ENCODE peak calls at places on chromosomes 7 and 10, in eight cellular contexts. D is Panc1, O is H1, H is HepG2, L is sigmoid colon, Z is endothelial cell of umbilical vein, Y is spleen, U is upper lobe of left lung. B is an unnamed sample. For H3K27me3, the result is how much of the 10 kb centered on the place peaks cover.

GRCh38 chr7:98022531-98022930 is 32.5 kb upstream of the OCM2 start:
- DNase-seq in D (no peak), O (no peak), H (no peak), L (no peak), Z (no peak), Y (no peak), U (no peak), B (no peak)

GRCh38 chr10:71472912-71473311 is 76.2 kb downstream of the CDH23 start:
- DNase-seq in D (no peak), O (no peak), H (no peak), L (no peak), Z (no peak), Y (peak), U (no peak), B (no peak)

GRCh38 chr7:131521651-131522163 is 34.7 kb downstream of the PODXL start:
- DNase-seq in D (no peak), O (no peak), H (no peak), L (peak), Z (peak), Y (peak), U (no peak), B (peak)

GRCh38 chr10:89793649-89794254 is 92.4 kb downstream of the KIF20B start:
- DNase-seq in D (peak), O (no peak), H (peak), L (no peak), Z (peak), Y (no peak), U (no peak), B (peak)

GRCh38 chr10:71812016-71812912 is 38.8 kb downstream of the PSAP start:
- DNase-seq in D (no peak), O (peak), H (peak), L (peak), Z (peak), Y (peak), U (peak), B (peak)

GRCh38 chr7:46900312-46901263 is 681.3 kb downstream of the TNS3 start:
- DNase-seq in D (no peak), O (no peak), H (no peak), L (no peak), Z (no peak), Y (no peak), U (no peak), B (no peak)

GRCh38 chr7:5450549-5451327 is 27.1 kb upstream of the TNRC18 start:
- DNase-seq in D (no peak), O (peak), H (peak), L (peak), Z (peak), Y (peak), U (peak), B (peak)

GRCh38 chr7:79820387-79820786 is 314.2 kb upstream of the GNAI1 start:
- DNase-seq in D (no peak), O (no peak), H (no peak), L (peak), Z (peak), Y (no peak), U (peak), B (peak)

GRCh38 chr7:131538791-131539179 is 17.6 kb downstream of the PODXL start:
- DNase-seq in D (no peak), O (no peak), H (no peak), L (peak), Z (peak), Y (peak), U (no peak), B (no peak)

GRCh38 chr10:110137142-110137545 is 70.3 kb upstream of the MXI1 start:
- DNase-seq in D (peak), O (no peak), H (peak), L (no peak), Z (peak), Y (no peak), U (no peak), B (peak)

GRCh38 chr7:137695942-137696341 is 150.8 kb downstream of the DGKI start:
- DNase-seq in D (no peak), O (no peak), H (peak), L (no peak), Z (peak), Y (no peak), U (no peak), B (no peak)

GRCh38 chr7:137694405-137694804 is 152.4 kb downstream of the DGKI start:
- DNase-seq in D (no peak), O (no peak), H (no peak), L (no peak), Z (no peak), Y (no peak), U (no peak), B (no peak)

GRCh38 chr7:137696376-137696775 is 150.4 kb downstream of the DGKI start:
- DNase-seq in D (no peak), O (no peak), H (no peak), L (no peak), Z (no peak), Y (no peak), U (no peak), B (no peak)

GRCh38 chr7:137695494-137695893 is 151.3 kb downstream of the DGKI start:
- DNase-seq in D (no peak), O (no peak), H (no peak), L (no peak), Z (no peak), Y (no peak), U (no peak), B (no peak)

GRCh38 chr7:137697026-137697425 is 149.7 kb downstream of the DGKI start:
- DNase-seq in D (no peak), O (no peak), H (no peak), L (no peak), Z (no peak), Y (no peak), U (no peak), B (no peak)
- H3K27me3 ChIP-seq in D (under half), O (under half), H (under half), L (under half), Z (under half), Y (under half), U (under half), B (under half)

GRCh38 chr7:150973571-150974451 is 4.3 kb downstream of the KCNH2 start:
- DNase-seq in D (no peak), O (no peak), H (no peak), L (no peak), Z (no peak), Y (peak), U (peak), B (peak)
- H3K4me3 ChIP-seq in D (no peak), O (peak), H (peak), L (no peak), Z (no peak), Y (peak), U (peak), B (peak)

DNA sequence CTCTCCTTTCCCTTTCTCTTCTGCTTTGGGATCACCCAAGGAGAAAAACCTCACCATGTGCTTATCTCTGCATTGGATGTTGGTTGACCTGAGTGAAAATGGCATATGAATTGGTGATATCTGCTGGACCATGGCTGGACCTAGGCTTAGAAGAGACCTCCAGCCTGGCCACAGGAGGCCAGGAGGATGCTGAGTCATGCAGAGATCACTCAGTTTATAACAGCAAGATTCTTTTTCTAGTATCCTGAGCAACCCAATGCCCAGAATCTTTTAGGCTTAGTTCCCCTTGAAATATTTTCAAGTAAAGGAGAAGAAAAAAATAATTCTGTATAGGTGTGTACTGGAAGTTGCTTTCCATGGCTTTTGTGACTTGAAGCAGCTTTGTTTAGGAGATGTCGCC is 236.3 kb downstream of the KLF6 start:
- DNase-seq in D (no peak), O (no peak), H (no peak), L (no peak), Z (peak), Y (no peak), U (no peak), B (no peak)
- TF ChIP-seq POLR2AphosphoS5 in D (no peak), O (no peak), H (no peak), L (no peak), Z (no peak), Y (no peak), U (no peak), B (no peak)

DNA sequence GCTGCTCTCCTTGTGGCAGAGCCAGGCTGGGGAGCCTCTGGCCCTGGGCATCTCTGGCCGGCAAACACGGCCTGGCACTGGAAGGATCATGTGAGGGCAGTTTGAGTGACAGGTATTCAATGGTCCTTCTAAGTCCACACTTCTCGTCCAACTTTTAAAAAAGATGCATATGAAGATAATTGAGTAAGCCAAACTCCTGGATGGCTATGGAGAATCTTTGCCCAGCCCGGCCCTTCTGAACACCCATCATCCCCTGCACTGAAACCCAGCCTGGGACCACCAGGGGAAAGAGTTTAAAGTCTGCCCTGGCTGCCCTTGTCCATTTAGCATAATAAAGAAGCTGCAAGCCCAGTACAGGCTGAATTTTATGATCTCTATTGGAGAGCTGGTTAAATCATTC is 4.1 kb downstream of the PTF1A start:
- DNase-seq in D (no peak), O (no peak), H (no peak), L (no peak), Z (no peak), Y (no peak), U (peak), B (no peak)
- H3K27me3 ChIP-seq in D (under half), O (half or more), H (under half), L (half or more), Z (half or more), Y (half or more), U (under half), B (half or more)

GRCh38 chr7:129824291-129825004 is 128.3 kb downstream of the UBE2H start:
- DNase-seq in D (no peak), O (no peak), H (no peak), L (no peak), Z (no peak), Y (peak), U (peak), B (no peak)
- H3K4me3 ChIP-seq in D (peak), O (peak), H (peak), L (no peak), Z (peak), Y (peak), U (peak), B (peak)

GRCh38 chr7:1053816-1054370 is 9.5 kb downstream of the GPR146 start:
- DNase-seq in D (no peak), O (no peak), H (no peak), L (no peak), Z (no peak), Y (peak), U (no peak), B (no peak)
- TF ChIP-seq POLR2AphosphoS5 in D (no peak), O (no peak), H (no peak), L (no peak), Z (no peak), Y (no peak), U (no peak), B (no peak)

DNA sequence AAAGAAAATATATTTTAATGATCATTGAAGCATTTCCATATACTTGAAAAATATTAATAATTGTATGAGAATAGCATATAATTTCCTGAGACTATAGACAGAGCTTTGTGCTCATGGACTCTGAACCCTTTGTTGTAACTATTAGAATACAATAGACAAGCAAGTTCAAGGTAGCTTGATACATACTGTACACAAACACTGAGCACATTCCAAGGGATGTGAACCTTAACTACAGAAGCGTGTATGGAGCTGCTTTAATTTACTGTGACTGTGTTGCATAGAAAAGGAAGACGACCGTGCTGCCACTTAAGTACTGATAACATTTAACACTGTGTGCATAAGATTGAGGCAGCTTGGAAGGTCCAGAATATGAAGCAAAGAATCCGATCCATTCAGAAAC is 566.2 kb upstream of the GALNT17 start:
- DNase-seq in D (no peak), O (no peak), H (no peak), L (no peak), Z (no peak), Y (no peak), U (no peak), B (no peak)
- H3K27me3 ChIP-seq in D (under half), O (under half), H (under half), L (under half), Z (under half), Y (under half), U (under half), B (under half)

B was measured in GM23338.